ENCODE peak calls at places on chromosomes 12 and 14, in five cellular contexts. One of them, this sample, is unnamed.

GRCh38 chr14:68602507-68602906 is 190.4 kb downstream of the ZFP36L1 start:
- DNase-seq in neural crest cell: no peak
- DNase-seq in SK-N-SH: no peak
- DNase-seq in HL-60: no peak
- DNase-seq in psoas muscle: no peak
- DNase-seq in this sample: no peak

GRCh38 chr14:71322660-71323250 is 415.5 kb downstream of the PCNX1 start:
- DNase-seq in SK-N-SH: peak; percentile 24
- DNase-seq in neural crest cell: no peak
- DNase-seq in HL-60: peak; percentile 2
- DNase-seq in psoas muscle: no peak
- DNase-seq in this sample: peak; percentile 67

GRCh38 chr12:123118397-123118945 is 32.4 kb downstream of the PITPNM2 start:
- DNase-seq in psoas muscle: no peak
- DNase-seq in SK-N-SH: no peak
- DNase-seq in HL-60: no peak
- DNase-seq in neural crest cell: no peak
- DNase-seq in this sample: no peak

GRCh38 chr14:89963288-89963978 is 7.7 kb downstream of the TDP1 start:
- DNase-seq in SK-N-SH: no peak
- DNase-seq in HL-60: no peak
- DNase-seq in psoas muscle: no peak
- DNase-seq in neural crest cell: no peak
- DNase-seq in this sample: no peak

GRCh38 chr12:4518106-4518728 is 20.5 kb upstream of the RAD51AP1 start:
- DNase-seq in SK-N-SH: no peak
- DNase-seq in psoas muscle: no peak
- DNase-seq in HL-60: no peak
- DNase-seq in neural crest cell: no peak
- DNase-seq in this sample: no peak

GRCh38 chr14:99378782-99379214 is 101.9 kb downstream of the SETD3 start:
- DNase-seq in psoas muscle: no peak
- DNase-seq in HL-60: no peak
- DNase-seq in neural crest cell: no peak
- DNase-seq in SK-N-SH: no peak
- DNase-seq in this sample: no peak

GRCh38 chr12:102171951-102172350 is 25.7 kb downstream of the PMCH start:
- DNase-seq in psoas muscle: no peak
- DNase-seq in HL-60: no peak
- DNase-seq in SK-N-SH: no peak
- DNase-seq in neural crest cell: no peak
- DNase-seq in this sample: no peak

GRCh38 chr12:77387214-77387613 is 321.8 kb upstream of the E2F7 start:
- DNase-seq in SK-N-SH: no peak
- DNase-seq in psoas muscle: no peak
- DNase-seq in neural crest cell: no peak
- DNase-seq in HL-60: no peak
- DNase-seq in this sample: no peak

GRCh38 chr12:63918788-63919300 is 74.3 kb downstream of the SRGAP1 start:
- DNase-seq in psoas muscle: no peak
- DNase-seq in neural crest cell: no peak
- DNase-seq in HL-60: no peak
- DNase-seq in SK-N-SH: no peak
- DNase-seq in this sample: no peak

GRCh38 chr14:92040431-92041040 is 677 bp upstream of the TRIP11 start:
- DNase-seq in neural crest cell: no peak
- DNase-seq in psoas muscle: no peak
- DNase-seq in HL-60: peak; percentile 56
- DNase-seq in SK-N-SH: peak; percentile 47
- DNase-seq in this sample: peak; percentile 69

GRCh38 chr12:122982494-122982850 is 2.0 kb downstream of the ARL6IP4 start:
- DNase-seq in HL-60: no peak
- DNase-seq in psoas muscle: no peak
- DNase-seq in SK-N-SH: no peak
- DNase-seq in neural crest cell: no peak
- DNase-seq in this sample: no peak

GRCh38 chr12:101919447-101919846 is 42.1 kb downstream of the DRAM1 start:
- DNase-seq in SK-N-SH: no peak
- DNase-seq in HL-60: no peak
- DNase-seq in psoas muscle: no peak
- DNase-seq in neural crest cell: no peak
- DNase-seq in this sample: no peak

GRCh38 chr14:90632451-90632850 is 183.8 kb downstream of the TTC7B start:
- DNase-seq in SK-N-SH: no peak
- DNase-seq in neural crest cell: no peak
- DNase-seq in HL-60: no peak
- DNase-seq in psoas muscle: no peak
- DNase-seq in this sample: no peak

GRCh38 chr12:113932411-113933196 is 33.5 kb downstream of the RBM19 start:
- DNase-seq in neural crest cell: peak; percentile 8
- DNase-seq in HL-60: no peak
- DNase-seq in SK-N-SH: no peak
- DNase-seq in psoas muscle: peak; percentile 30
- DNase-seq in this sample: no peak

GRCh38 chr14:45198551-45198950 is 54.5 kb downstream of the MIS18BP1 start:
- DNase-seq in psoas muscle: no peak
- DNase-seq in SK-N-SH: no peak
- DNase-seq in neural crest cell: no peak
- DNase-seq in HL-60: no peak
- DNase-seq in this sample: no peak

GRCh38 chr12:75724913-75725312 is 213.5 kb upstream of the KRR1 start:
- DNase-seq in psoas muscle: no peak
- DNase-seq in neural crest cell: no peak
- DNase-seq in HL-60: no peak
- DNase-seq in SK-N-SH: peak; percentile 37
- DNase-seq in this sample: no peak

GRCh38 chr14:30994681-30995620 is 30.5 kb upstream of the AP4S1 start:
- DNase-seq in HL-60: no peak
- DNase-seq in SK-N-SH: no peak
- DNase-seq in neural crest cell: no peak
- DNase-seq in psoas muscle: no peak
- DNase-seq in this sample: no peak

GRCh38 chr14:94540031-94540794 is 21.0 kb upstream of the SERPINA4 start:
- DNase-seq in HL-60: no peak
- DNase-seq in SK-N-SH: no peak
- DNase-seq in psoas muscle: no peak
- DNase-seq in neural crest cell: no peak
- DNase-seq in this sample: no peak

GRCh38 chr14:97697772-97698171 is 900.6 kb downstream of the VRK1 start:
- DNase-seq in HL-60: no peak
- DNase-seq in SK-N-SH: no peak
- DNase-seq in psoas muscle: no peak
- DNase-seq in neural crest cell: no peak
- DNase-seq in this sample: peak; percentile 8

GRCh38 chr14:103762547-103762946 is 46.9 kb downstream of the ZFYVE21 start:
- DNase-seq in SK-N-SH: no peak
- DNase-seq in neural crest cell: no peak
- DNase-seq in HL-60: peak; percentile 88
- DNase-seq in psoas muscle: no peak
- DNase-seq in this sample: no peak

GRCh38 chr12:110135012-110135411 is 10.9 kb downstream of the IFT81 start:
- DNase-seq in psoas muscle: no peak
- DNase-seq in SK-N-SH: no peak
- DNase-seq in neural crest cell: no peak
- DNase-seq in HL-60: no peak
- DNase-seq in this sample: no peak

GRCh38 chr12:92745874-92746553 is 43.2 kb downstream of the PLEKHG7 start:
- DNase-seq in HL-60: no peak
- DNase-seq in SK-N-SH: peak; percentile 10
- DNase-seq in neural crest cell: no peak
- DNase-seq in psoas muscle: peak; percentile 87
- DNase-seq in this sample: no peak

GRCh38 chr12:49864817-49865090 is 21.8 kb upstream of the BCDIN3D start:
- DNase-seq in SK-N-SH: no peak
- DNase-seq in neural crest cell: no peak
- DNase-seq in psoas muscle: no peak
- DNase-seq in HL-60: no peak
- DNase-seq in this sample: no peak

GRCh38 chr12:104902125-104902524 is 56.0 kb downstream of the SLC41A2 start:
- DNase-seq in neural crest cell: no peak
- DNase-seq in psoas muscle: no peak
- DNase-seq in HL-60: no peak
- DNase-seq in SK-N-SH: no peak
- DNase-seq in this sample: no peak

GRCh38 chr12:112087055-112087850 is 21.3 kb downstream of the NAA25 start:
- DNase-seq in neural crest cell: no peak
- DNase-seq in SK-N-SH: no peak
- DNase-seq in HL-60: no peak
- DNase-seq in psoas muscle: no peak
- DNase-seq in this sample: no peak
- TF ChIP-seq CTCF in neural crest cell: peak; percentile 50
- TF ChIP-seq CTCF in SK-N-SH: peak; percentile 54
- TF ChIP-seq CTCF in HL-60: no peak
- TF ChIP-seq CTCF in psoas muscle: no peak
- TF ChIP-seq CTCF in this sample: no peak

GRCh38 chr14:79487632-79488031 is 723.7 kb downstream of the DIO2 start:
- DNase-seq in HL-60: no peak
- DNase-seq in SK-N-SH: no peak
- DNase-seq in neural crest cell: no peak
- DNase-seq in psoas muscle: no peak
- DNase-seq in this sample: no peak
- TF ChIP-seq CTCF in HL-60: no peak
- TF ChIP-seq CTCF in SK-N-SH: no peak
- TF ChIP-seq CTCF in neural crest cell: no peak
- TF ChIP-seq CTCF in psoas muscle: no peak
- TF ChIP-seq CTCF in this sample: no peak

GRCh38 chr12:90170740-90171139 is 462.1 kb upstream of the ATP2B1 start:
- DNase-seq in SK-N-SH: no peak
- DNase-seq in psoas muscle: no peak
- DNase-seq in HL-60: no peak
- DNase-seq in neural crest cell: no peak
- DNase-seq in this sample: no peak
- TF ChIP-seq CTCF in SK-N-SH: no peak
- TF ChIP-seq CTCF in psoas muscle: no peak
- TF ChIP-seq CTCF in HL-60: no peak
- TF ChIP-seq CTCF in neural crest cell: no peak
- TF ChIP-seq CTCF in this sample: no peak

GRCh38 chr12:131028587-131029338 is 75.1 kb downstream of the ADGRD1 start:
- DNase-seq in neural crest cell: no peak
- DNase-seq in psoas muscle: no peak
- DNase-seq in SK-N-SH: no peak
- DNase-seq in HL-60: no peak
- DNase-seq in this sample: no peak
- TF ChIP-seq CTCF in neural crest cell: no peak
- TF ChIP-seq CTCF in psoas muscle: no peak
- TF ChIP-seq CTCF in SK-N-SH: no peak
- TF ChIP-seq CTCF in HL-60: no peak
- TF ChIP-seq CTCF in this sample: no peak

DNA sequence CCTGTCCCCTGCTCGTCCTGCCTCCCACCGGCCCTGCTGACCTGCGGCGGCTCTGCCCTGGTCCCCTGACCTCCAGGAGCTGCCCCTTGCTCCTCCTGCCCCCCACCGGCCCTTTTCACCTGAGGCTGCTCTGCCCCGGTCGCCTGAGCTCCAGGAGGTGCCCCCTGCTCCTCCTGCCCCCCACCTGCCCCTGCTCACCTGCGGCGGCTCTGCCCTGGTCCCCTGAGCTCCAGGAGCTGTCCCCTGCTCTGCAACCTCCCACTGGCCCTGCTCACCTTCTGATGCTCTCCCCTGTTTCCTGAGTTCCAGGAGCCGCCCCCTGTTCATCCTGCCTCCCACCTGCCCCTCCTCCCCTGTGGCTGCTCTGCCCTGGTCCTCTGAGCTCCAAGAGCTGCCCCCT is 101.3 kb downstream of the TMEM121 start:
- DNase-seq in psoas muscle: no peak
- DNase-seq in SK-N-SH: no peak
- DNase-seq in HL-60: no peak
- DNase-seq in neural crest cell: no peak
- DNase-seq in this sample: no peak
- TF ChIP-seq CTCF in psoas muscle: no peak
- TF ChIP-seq CTCF in SK-N-SH: no peak
- TF ChIP-seq CTCF in HL-60: no peak
- TF ChIP-seq CTCF in neural crest cell: no peak
- TF ChIP-seq CTCF in this sample: no peak

This sample was measured in GM20000.